ENCODE peak calls at places on chromosomes 3 and 15, in four cellular contexts. One of them, this sample, is unnamed.

GRCh38 chr3:126620743-126621142 is 34.2 kb downstream of the TXNRD3 start:
- DNase-seq in CD8-positive, alpha-beta memory T cell: no peak
- DNase-seq in ELR: peak; percentile 33
- DNase-seq in choroid plexus epithelial cell: peak; percentile 14
- DNase-seq in this sample: no peak

GRCh38 chr3:30886888-30887287 is 7.6 kb downstream of the GADL1 start:
- DNase-seq in ELR: no peak
- DNase-seq in CD8-positive, alpha-beta memory T cell: no peak
- DNase-seq in choroid plexus epithelial cell: no peak
- DNase-seq in this sample: no peak

GRCh38 chr15:99435138-99435695 is 130.6 kb upstream of the MEF2A start:
- DNase-seq in choroid plexus epithelial cell: no peak
- DNase-seq in ELR: no peak
- DNase-seq in CD8-positive, alpha-beta memory T cell: no peak
- DNase-seq in this sample: no peak

GRCh38 chr3:46202476-46202875 is 5.6 kb downstream of the CCR1 start:
- DNase-seq in choroid plexus epithelial cell: no peak
- DNase-seq in ELR: no peak
- DNase-seq in CD8-positive, alpha-beta memory T cell: no peak
- DNase-seq in this sample: no peak

GRCh38 chr3:25938566-25939325 is 148.9 kb downstream of the OXSM start:
- DNase-seq in choroid plexus epithelial cell: no peak
- DNase-seq in ELR: no peak
- DNase-seq in CD8-positive, alpha-beta memory T cell: no peak
- DNase-seq in this sample: no peak

GRCh38 chr15:75307778-75308390 is 25.2 kb downstream of the GOLGA6D start:
- DNase-seq in CD8-positive, alpha-beta memory T cell: no peak
- DNase-seq in choroid plexus epithelial cell: peak; percentile 47
- DNase-seq in ELR: peak; percentile 55
- DNase-seq in this sample: peak; percentile 12

GRCh38 chr3:194487289-194488006 is 646 bp upstream of the ATP13A3 start:
- DNase-seq in ELR: no peak
- DNase-seq in choroid plexus epithelial cell: no peak
- DNase-seq in CD8-positive, alpha-beta memory T cell: peak; percentile 27
- DNase-seq in this sample: no peak

GRCh38 chr15:69394556-69395282 is 19.4 kb upstream of the KIF23 start:
- DNase-seq in choroid plexus epithelial cell: peak; percentile 81
- DNase-seq in CD8-positive, alpha-beta memory T cell: peak; percentile 69
- DNase-seq in ELR: peak; percentile 80
- DNase-seq in this sample: peak; percentile 45

GRCh38 chr3:193594946-193595689 is 2.1 kb downstream of the OPA1 start:
- DNase-seq in ELR: peak; percentile 53
- DNase-seq in CD8-positive, alpha-beta memory T cell: no peak
- DNase-seq in choroid plexus epithelial cell: peak; percentile 45
- DNase-seq in this sample: no peak

GRCh38 chr3:48662753-48663488 is at the start of gene CELSR3:
- DNase-seq in choroid plexus epithelial cell: peak; percentile 95
- DNase-seq in ELR: peak; percentile 88
- DNase-seq in CD8-positive, alpha-beta memory T cell: peak; percentile 55
- DNase-seq in this sample: peak; percentile 51

GRCh38 chr3:56801151-56801596 is 575 bp downstream of the ARHGEF3 start:
- DNase-seq in CD8-positive, alpha-beta memory T cell: no peak
- DNase-seq in choroid plexus epithelial cell: no peak
- DNase-seq in ELR: no peak
- DNase-seq in this sample: no peak

GRCh38 chr3:31274406-31275024 is 258.2 kb upstream of the STT3B start:
- DNase-seq in ELR: no peak
- DNase-seq in CD8-positive, alpha-beta memory T cell: no peak
- DNase-seq in choroid plexus epithelial cell: no peak
- DNase-seq in this sample: no peak

GRCh38 chr3:89032331-89033063 is 74.9 kb upstream of the EPHA3 start:
- DNase-seq in ELR: no peak
- DNase-seq in choroid plexus epithelial cell: peak; percentile 74
- DNase-seq in CD8-positive, alpha-beta memory T cell: no peak
- DNase-seq in this sample: no peak

GRCh38 chr3:123331651-123332050 is 117.2 kb downstream of the ADCY5 start:
- DNase-seq in choroid plexus epithelial cell: no peak
- DNase-seq in ELR: no peak
- DNase-seq in CD8-positive, alpha-beta memory T cell: no peak
- DNase-seq in this sample: no peak

GRCh38 chr3:172069473-172069872 is 30.1 kb downstream of the FNDC3B start:
- DNase-seq in CD8-positive, alpha-beta memory T cell: no peak
- DNase-seq in ELR: no peak
- DNase-seq in choroid plexus epithelial cell: no peak
- DNase-seq in this sample: no peak

GRCh38 chr3:66401157-66401550 is 99.7 kb downstream of the LRIG1 start:
- DNase-seq in choroid plexus epithelial cell: no peak
- DNase-seq in CD8-positive, alpha-beta memory T cell: no peak
- DNase-seq in ELR: no peak
- DNase-seq in this sample: peak; percentile 36

GRCh38 chr3:186099178-186099577 is 9.7 kb downstream of the ETV5 start:
- DNase-seq in CD8-positive, alpha-beta memory T cell: no peak
- DNase-seq in ELR: peak; percentile 52
- DNase-seq in choroid plexus epithelial cell: peak; percentile 85
- DNase-seq in this sample: peak; percentile 69

GRCh38 chr3:105401691-105402149 is 35.0 kb downstream of the ALCAM start:
- DNase-seq in choroid plexus epithelial cell: peak; percentile 71
- DNase-seq in CD8-positive, alpha-beta memory T cell: no peak
- DNase-seq in ELR: peak; percentile 80
- DNase-seq in this sample: no peak

GRCh38 chr3:185549651-185550111 is 2.7 kb downstream of the LIPH start:
- DNase-seq in ELR: peak; percentile 14
- DNase-seq in CD8-positive, alpha-beta memory T cell: no peak
- DNase-seq in choroid plexus epithelial cell: peak; percentile 60
- DNase-seq in this sample: no peak

GRCh38 chr3:167761302-167761701 is 25.8 kb downstream of the SERPINI1 start:
- DNase-seq in choroid plexus epithelial cell: no peak
- DNase-seq in ELR: no peak
- DNase-seq in CD8-positive, alpha-beta memory T cell: no peak
- DNase-seq in this sample: no peak

GRCh38 chr3:197942956-197943556 is 6.9 kb upstream of the RPL35A start:
- DNase-seq in CD8-positive, alpha-beta memory T cell: no peak
- DNase-seq in ELR: peak; percentile 76
- DNase-seq in choroid plexus epithelial cell: peak; percentile 71
- DNase-seq in this sample: peak; percentile 35

GRCh38 chr3:13135811-13136321 is 62.6 kb upstream of the IQSEC1 start:
- DNase-seq in choroid plexus epithelial cell: no peak
- DNase-seq in CD8-positive, alpha-beta memory T cell: no peak
- DNase-seq in ELR: no peak
- DNase-seq in this sample: no peak

GRCh38 chr15:34584321-34584668 is 844 bp upstream of the GOLGA8B start:
- DNase-seq in choroid plexus epithelial cell: no peak
- DNase-seq in CD8-positive, alpha-beta memory T cell: no peak
- DNase-seq in ELR: no peak
- DNase-seq in this sample: no peak

GRCh38 chr15:69526086-69526485 is 73.5 kb downstream of the RPLP1 start:
- DNase-seq in ELR: peak; percentile 8
- DNase-seq in CD8-positive, alpha-beta memory T cell: no peak
- DNase-seq in choroid plexus epithelial cell: no peak
- DNase-seq in this sample: no peak

GRCh38 chr3:119227064-119227850 is 13.4 kb downstream of the B4GALT4 start:
- DNase-seq in ELR: no peak
- DNase-seq in choroid plexus epithelial cell: no peak
- DNase-seq in CD8-positive, alpha-beta memory T cell: no peak
- DNase-seq in this sample: peak; percentile 24

GRCh38 chr3:120642368-120642948 is 39.6 kb downstream of the HGD start:
- DNase-seq in CD8-positive, alpha-beta memory T cell: no peak
- DNase-seq in ELR: peak; percentile 91
- DNase-seq in choroid plexus epithelial cell: peak; percentile 67
- DNase-seq in this sample: peak; percentile 22